ENCODE peak calls at places on chromosomes 5 and 9, in six cellular contexts. One of them, this sample, is unnamed.

GRCh38 chr9:133506653-133507038 is 18.1 kb downstream of the MYMK start:
- DNase-seq in tibial artery: peak; percentile 80
- DNase-seq in lung: no peak
- DNase-seq in A673: no peak
- DNase-seq in NT2/D1: no peak
- DNase-seq in SK-N-SH: peak; percentile 50
- DNase-seq in this sample: no peak

GRCh38 chr5:94374336-94374735 is 244.1 kb downstream of the KIAA0825 start:
- DNase-seq in NT2/D1: no peak
- DNase-seq in tibial artery: no peak
- DNase-seq in A673: no peak
- DNase-seq in SK-N-SH: no peak
- DNase-seq in lung: no peak
- DNase-seq in this sample: no peak

GRCh38 chr5:875931-876330 is 16.7 kb downstream of the BRD9 start:
- DNase-seq in A673: no peak
- DNase-seq in NT2/D1: no peak
- DNase-seq in lung: no peak
- DNase-seq in tibial artery: no peak
- DNase-seq in SK-N-SH: no peak
- DNase-seq in this sample: no peak

GRCh38 chr5:61332369-61332745 is 299 bp downstream of the ZSWIM6 start:
- DNase-seq in A673: peak; percentile 66
- DNase-seq in NT2/D1: no peak
- DNase-seq in SK-N-SH: peak; percentile 52
- DNase-seq in tibial artery: peak; percentile 43
- DNase-seq in lung: peak; percentile 38
- DNase-seq in this sample: no peak

GRCh38 chr5:10538789-10539684 is 24.8 kb upstream of the ANKRD33B start:
- DNase-seq in NT2/D1: no peak
- DNase-seq in lung: no peak
- DNase-seq in SK-N-SH: no peak
- DNase-seq in A673: no peak
- DNase-seq in tibial artery: no peak
- DNase-seq in this sample: no peak

GRCh38 chr5:76608833-76609232 is 14.4 kb downstream of the F2RL2 start:
- DNase-seq in NT2/D1: no peak
- DNase-seq in A673: peak; percentile 63
- DNase-seq in tibial artery: no peak
- DNase-seq in SK-N-SH: no peak
- DNase-seq in lung: no peak
- DNase-seq in this sample: no peak

GRCh38 chr5:39208471-39208870 is 10.9 kb downstream of the FYB1 start:
- DNase-seq in lung: no peak
- DNase-seq in tibial artery: no peak
- DNase-seq in A673: no peak
- DNase-seq in NT2/D1: no peak
- DNase-seq in SK-N-SH: no peak
- DNase-seq in this sample: no peak

GRCh38 chr5:157708866-157709265 is 22.4 kb upstream of the THG1L start:
- DNase-seq in NT2/D1: no peak
- DNase-seq in tibial artery: no peak
- DNase-seq in A673: no peak
- DNase-seq in lung: no peak
- DNase-seq in SK-N-SH: no peak
- DNase-seq in this sample: no peak

GRCh38 chr5:136620016-136620419 is 254.7 kb upstream of the TRPC7 start:
- DNase-seq in tibial artery: no peak
- DNase-seq in NT2/D1: no peak
- DNase-seq in SK-N-SH: no peak
- DNase-seq in A673: no peak
- DNase-seq in lung: no peak
- DNase-seq in this sample: no peak

GRCh38 chr5:37724395-37725125 is 115.3 kb downstream of the GDNF start:
- DNase-seq in tibial artery: no peak
- DNase-seq in SK-N-SH: no peak
- DNase-seq in A673: no peak
- DNase-seq in NT2/D1: no peak
- DNase-seq in lung: no peak
- DNase-seq in this sample: no peak

GRCh38 chr5:151781201-151781600 is 9.4 kb downstream of the G3BP1 start:
- DNase-seq in lung: no peak
- DNase-seq in NT2/D1: no peak
- DNase-seq in A673: no peak
- DNase-seq in tibial artery: no peak
- DNase-seq in SK-N-SH: no peak
- DNase-seq in this sample: no peak

GRCh38 chr9:68794898-68795297 is 89.9 kb downstream of the PIP5K1B start:
- DNase-seq in lung: peak; percentile 33
- DNase-seq in tibial artery: no peak
- DNase-seq in SK-N-SH: no peak
- DNase-seq in A673: no peak
- DNase-seq in NT2/D1: no peak
- DNase-seq in this sample: no peak

DNA sequence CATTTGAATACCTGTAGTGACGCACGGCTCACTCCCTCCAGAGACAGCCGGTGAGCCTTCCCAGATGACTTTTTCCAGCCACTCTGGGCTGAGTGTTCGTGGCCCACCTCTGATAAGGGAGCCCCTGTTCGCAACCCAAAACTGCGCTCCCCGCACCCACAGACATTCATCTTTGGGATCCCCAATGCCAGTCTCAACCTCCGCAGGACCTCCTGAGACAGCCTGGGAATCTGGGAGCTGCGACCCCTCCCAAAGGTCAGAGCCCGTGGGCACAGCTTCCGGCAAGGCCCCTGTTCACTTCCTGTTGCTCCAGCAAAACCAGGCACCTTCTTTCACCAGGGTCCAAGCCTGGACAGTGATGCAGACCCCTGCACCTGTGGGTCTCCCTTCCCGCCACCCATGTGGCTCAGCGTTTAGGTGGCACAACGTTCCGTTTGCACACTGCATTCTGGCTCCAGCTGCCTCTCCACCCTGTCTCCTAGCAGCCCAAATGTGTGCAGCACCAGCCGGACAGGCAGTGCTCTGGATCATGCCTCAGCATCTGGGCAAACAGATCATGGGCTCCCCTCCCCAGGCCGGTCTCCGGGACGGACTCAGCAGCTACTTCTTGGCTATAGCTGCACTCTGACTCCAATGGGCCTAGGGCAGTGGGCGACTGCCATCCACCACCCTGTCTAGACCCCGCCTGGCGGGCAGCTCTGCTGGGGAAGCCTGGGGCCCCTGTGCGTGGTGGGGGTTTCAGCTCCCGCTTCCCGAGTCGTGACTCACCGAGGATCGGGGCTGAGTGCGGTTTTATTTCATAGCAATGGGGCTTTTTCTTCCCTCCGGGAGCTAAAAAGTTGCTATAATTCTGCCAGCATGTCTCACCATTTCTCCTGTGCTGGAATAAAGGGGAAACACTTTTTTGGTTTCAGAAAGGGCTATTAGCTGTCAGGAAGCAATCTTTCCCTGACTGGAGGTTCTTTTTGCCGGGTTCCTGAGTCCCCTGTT is 156.0 kb downstream of the OLFM1 start:
- DNase-seq in NT2/D1: no peak
- DNase-seq in SK-N-SH: no peak
- DNase-seq in lung: no peak
- DNase-seq in A673: no peak
- DNase-seq in tibial artery: no peak
- DNase-seq in this sample: no peak
- H3K9me3 ChIP-seq in NT2/D1: no peaks in the 10 kb centered on the region
- H3K9me3 ChIP-seq in SK-N-SH: no peaks in the 10 kb centered on the region
- H3K9me3 ChIP-seq in lung: peaks cover 2% of the 10 kb centered on the region
- H3K9me3 ChIP-seq in A673: no peaks in the 10 kb centered on the region
- H3K9me3 ChIP-seq in tibial artery: no peaks in the 10 kb centered on the region
- H3K9me3 ChIP-seq in this sample: no peaks in the 10 kb centered on the region

GRCh38 chr9:136535070-136535469 is 10.8 kb downstream of the NOTCH1 start:
- DNase-seq in SK-N-SH: peak; percentile 63
- DNase-seq in NT2/D1: no peak
- DNase-seq in lung: no peak
- DNase-seq in A673: no peak
- DNase-seq in tibial artery: no peak
- DNase-seq in this sample: no peak
- H3K4me1 ChIP-seq in SK-N-SH: peaks cover 2% of the 10 kb centered on the region
- H3K4me1 ChIP-seq in NT2/D1: peaks cover 28% of the 10 kb centered on the region
- H3K4me1 ChIP-seq in lung: peaks cover 55% of the 10 kb centered on the region
- H3K4me1 ChIP-seq in A673: peaks cover 7% of the 10 kb centered on the region
- H3K4me1 ChIP-seq in tibial artery: peaks cover 30% of the 10 kb centered on the region
- H3K4me1 ChIP-seq in this sample: no peaks in the 10 kb centered on the region

GRCh38 chr5:123906698-123907295 is 394.8 kb downstream of the CSNK1G3 start:
- DNase-seq in NT2/D1: no peak
- DNase-seq in lung: no peak
- DNase-seq in A673: no peak
- DNase-seq in tibial artery: no peak
- DNase-seq in SK-N-SH: no peak
- DNase-seq in this sample: no peak
- H3K9me3 ChIP-seq in NT2/D1: no peaks in the 10 kb centered on the region
- H3K9me3 ChIP-seq in lung: no peaks in the 10 kb centered on the region
- H3K9me3 ChIP-seq in A673: no peaks in the 10 kb centered on the region
- H3K9me3 ChIP-seq in tibial artery: no peaks in the 10 kb centered on the region
- H3K9me3 ChIP-seq in SK-N-SH: no peaks in the 10 kb centered on the region
- H3K9me3 ChIP-seq in this sample: no peaks in the 10 kb centered on the region

GRCh38 chr5:159178978-159179377 is 30.4 kb downstream of the RNF145 start:
- DNase-seq in tibial artery: no peak
- DNase-seq in A673: peak; percentile 84
- DNase-seq in lung: no peak
- DNase-seq in SK-N-SH: no peak
- DNase-seq in NT2/D1: no peak
- DNase-seq in this sample: no peak
- H3K4me1 ChIP-seq in tibial artery: peaks cover 18% of the 10 kb centered on the region
- H3K4me1 ChIP-seq in A673: peaks cover 57% of the 10 kb centered on the region
- H3K4me1 ChIP-seq in lung: no peaks in the 10 kb centered on the region
- H3K4me1 ChIP-seq in SK-N-SH: no peaks in the 10 kb centered on the region
- H3K4me1 ChIP-seq in NT2/D1: no peaks in the 10 kb centered on the region
- H3K4me1 ChIP-seq in this sample: no peaks in the 10 kb centered on the region

GRCh38 chr5:3310551-3311340 is 284.9 kb upstream of the IRX1 start:
- DNase-seq in lung: no peak
- DNase-seq in tibial artery: no peak
- DNase-seq in A673: no peak
- DNase-seq in SK-N-SH: no peak
- DNase-seq in NT2/D1: no peak
- DNase-seq in this sample: no peak
- H3K9me3 ChIP-seq in lung: peaks cover 21% of the 10 kb centered on the region
- H3K9me3 ChIP-seq in tibial artery: no peaks in the 10 kb centered on the region
- H3K9me3 ChIP-seq in A673: peaks cover 24% of the 10 kb centered on the region
- H3K9me3 ChIP-seq in SK-N-SH: no peaks in the 10 kb centered on the region
- H3K9me3 ChIP-seq in NT2/D1: peaks cover 13% of the 10 kb centered on the region
- H3K9me3 ChIP-seq in this sample: peaks cover 3% of the 10 kb centered on the region

GRCh38 chr5:56733580-56733979 is 81.8 kb upstream of the MAP3K1 start:
- DNase-seq in lung: no peak
- DNase-seq in tibial artery: no peak
- DNase-seq in NT2/D1: no peak
- DNase-seq in A673: no peak
- DNase-seq in SK-N-SH: no peak
- DNase-seq in this sample: no peak
- H3K4me1 ChIP-seq in lung: peaks cover 5% of the 10 kb centered on the region
- H3K4me1 ChIP-seq in tibial artery: no peaks in the 10 kb centered on the region
- H3K4me1 ChIP-seq in NT2/D1: peaks cover 6% of the 10 kb centered on the region
- H3K4me1 ChIP-seq in A673: no peaks in the 10 kb centered on the region
- H3K4me1 ChIP-seq in SK-N-SH: peaks cover 5% of the 10 kb centered on the region
- H3K4me1 ChIP-seq in this sample: no peaks in the 10 kb centered on the region

GRCh38 chr5:140806834-140807775 is at the start of gene PCDHA4:
- DNase-seq in tibial artery: no peak
- DNase-seq in A673: peak; percentile 59
- DNase-seq in lung: peak; percentile 50
- DNase-seq in SK-N-SH: peak; percentile 65
- DNase-seq in NT2/D1: peak; percentile 43
- DNase-seq in this sample: peak; percentile 46
- H3K9me3 ChIP-seq in tibial artery: no peaks in the 10 kb centered on the region
- H3K9me3 ChIP-seq in A673: peaks cover 15% of the 10 kb centered on the region
- H3K9me3 ChIP-seq in lung: peaks cover 34% of the 10 kb centered on the region
- H3K9me3 ChIP-seq in SK-N-SH: no peaks in the 10 kb centered on the region
- H3K9me3 ChIP-seq in NT2/D1: no peaks in the 10 kb centered on the region
- H3K9me3 ChIP-seq in this sample: no peaks in the 10 kb centered on the region

GRCh38 chr5:141491323-141492167 is 2.7 kb downstream of the PCDHGC5 start:
- DNase-seq in A673: no peak
- DNase-seq in SK-N-SH: no peak
- DNase-seq in lung: no peak
- DNase-seq in tibial artery: no peak
- DNase-seq in NT2/D1: no peak
- DNase-seq in this sample: no peak
- H3K4me1 ChIP-seq in A673: peaks cover 52% of the 10 kb centered on the region
- H3K4me1 ChIP-seq in SK-N-SH: peaks cover 18% of the 10 kb centered on the region
- H3K4me1 ChIP-seq in lung: peaks cover 13% of the 10 kb centered on the region
- H3K4me1 ChIP-seq in tibial artery: peaks cover 15% of the 10 kb centered on the region
- H3K4me1 ChIP-seq in NT2/D1: peaks cover 12% of the 10 kb centered on the region
- H3K4me1 ChIP-seq in this sample: no peaks in the 10 kb centered on the region

GRCh38 chr5:176985516-176985915 is 21.1 kb downstream of the UIMC1 start:
- DNase-seq in SK-N-SH: no peak
- DNase-seq in A673: no peak
- DNase-seq in tibial artery: no peak
- DNase-seq in lung: no peak
- DNase-seq in NT2/D1: no peak
- DNase-seq in this sample: no peak
- H3K9me3 ChIP-seq in SK-N-SH: no peaks in the 10 kb centered on the region
- H3K9me3 ChIP-seq in A673: no peaks in the 10 kb centered on the region
- H3K9me3 ChIP-seq in tibial artery: no peaks in the 10 kb centered on the region
- H3K9me3 ChIP-seq in lung: no peaks in the 10 kb centered on the region
- H3K9me3 ChIP-seq in NT2/D1: peaks cover 49% of the 10 kb centered on the region
- H3K9me3 ChIP-seq in this sample: peaks cover 3% of the 10 kb centered on the region

GRCh38 chr9:136004712-136005111 is 43.5 kb upstream of the UBAC1 start:
- DNase-seq in lung: no peak
- DNase-seq in tibial artery: no peak
- DNase-seq in A673: no peak
- DNase-seq in NT2/D1: peak; percentile 86
- DNase-seq in SK-N-SH: no peak
- DNase-seq in this sample: peak; percentile 73
- H3K4me1 ChIP-seq in lung: peaks cover 23% of the 10 kb centered on the region
- H3K4me1 ChIP-seq in tibial artery: peaks cover 11% of the 10 kb centered on the region
- H3K4me1 ChIP-seq in A673: no peaks in the 10 kb centered on the region
- H3K4me1 ChIP-seq in NT2/D1: peaks cover 66% of the 10 kb centered on the region
- H3K4me1 ChIP-seq in SK-N-SH: peaks cover 18% of the 10 kb centered on the region
- H3K4me1 ChIP-seq in this sample: peaks cover 24% of the 10 kb centered on the region